ENCODE peak calls at places on chromosomes 12 and 14, in seven cellular contexts. One of them, this sample, is unnamed.

GRCh38 chr14:23727566-23728335 is 91.6 kb downstream of the DHRS2 start:
- DNase-seq in IMR-90: peak; percentile 26
- DNase-seq in transverse colon: no peak
- DNase-seq in A549: peak; percentile 66
- DNase-seq in lower leg skin: no peak
- DNase-seq in heart left ventricle: no peak
- DNase-seq in right lobe of liver: no peak
- DNase-seq in this sample: peak; percentile 56

GRCh38 chr12:8045952-8046944 is 13.7 kb downstream of the FOXJ2 start:
- DNase-seq in IMR-90: peak; percentile 87
- DNase-seq in transverse colon: peak; percentile 79
- DNase-seq in A549: peak; percentile 84
- DNase-seq in lower leg skin: peak; percentile 69
- DNase-seq in heart left ventricle: peak; percentile 60
- DNase-seq in right lobe of liver: peak; percentile 74
- DNase-seq in this sample: peak; percentile 89

GRCh38 chr12:3199551-3200031 is 122.4 kb downstream of the TSPAN9 start:
- DNase-seq in IMR-90: peak; percentile 59
- DNase-seq in transverse colon: no peak
- DNase-seq in A549: peak; percentile 25
- DNase-seq in lower leg skin: no peak
- DNase-seq in heart left ventricle: peak; percentile 58
- DNase-seq in right lobe of liver: no peak
- DNase-seq in this sample: no peak

GRCh38 chr12:75585309-75585708 is 73.9 kb upstream of the KRR1 start:
- DNase-seq in IMR-90: peak; percentile 92
- DNase-seq in transverse colon: no peak
- DNase-seq in A549: peak; percentile 39
- DNase-seq in lower leg skin: no peak
- DNase-seq in heart left ventricle: no peak
- DNase-seq in right lobe of liver: no peak
- DNase-seq in this sample: no peak

GRCh38 chr12:84508325-84508861 is 404.2 kb downstream of the SLC6A15 start:
- DNase-seq in IMR-90: peak; percentile 75
- DNase-seq in transverse colon: no peak
- DNase-seq in A549: peak; percentile 60
- DNase-seq in lower leg skin: no peak
- DNase-seq in heart left ventricle: no peak
- DNase-seq in right lobe of liver: no peak
- DNase-seq in this sample: no peak

GRCh38 chr14:93891756-93892504 is 35.2 kb upstream of the FAM181A start:
- DNase-seq in IMR-90: no peak
- DNase-seq in transverse colon: no peak
- DNase-seq in A549: no peak
- DNase-seq in lower leg skin: no peak
- DNase-seq in heart left ventricle: no peak
- DNase-seq in right lobe of liver: no peak
- DNase-seq in this sample: no peak

GRCh38 chr12:113099364-113099763 is 36.2 kb downstream of the RASAL1 start:
- DNase-seq in IMR-90: no peak
- DNase-seq in transverse colon: no peak
- DNase-seq in A549: no peak
- DNase-seq in lower leg skin: no peak
- DNase-seq in heart left ventricle: no peak
- DNase-seq in right lobe of liver: no peak
- DNase-seq in this sample: no peak

GRCh38 chr12:26102954-26103353 is 21.9 kb downstream of the BHLHE41 start:
- DNase-seq in IMR-90: no peak
- DNase-seq in transverse colon: no peak
- DNase-seq in A549: no peak
- DNase-seq in lower leg skin: no peak
- DNase-seq in heart left ventricle: no peak
- DNase-seq in right lobe of liver: no peak
- DNase-seq in this sample: no peak

GRCh38 chr14:32623300-32624093 is 294.4 kb downstream of the AKAP6 start:
- DNase-seq in IMR-90: peak; percentile 19
- DNase-seq in transverse colon: no peak
- DNase-seq in A549: no peak
- DNase-seq in lower leg skin: no peak
- DNase-seq in heart left ventricle: no peak
- DNase-seq in right lobe of liver: no peak
- DNase-seq in this sample: no peak

GRCh38 chr14:100589760-100590469 is 2.7 kb upstream of the BEGAIN start:
- DNase-seq in IMR-90: no peak
- DNase-seq in transverse colon: no peak
- DNase-seq in A549: no peak
- DNase-seq in lower leg skin: no peak
- DNase-seq in heart left ventricle: no peak
- DNase-seq in right lobe of liver: peak; percentile 12
- DNase-seq in this sample: no peak

GRCh38 chr12:63308701-63309100 is 157.7 kb upstream of the AVPR1A start:
- DNase-seq in IMR-90: no peak
- DNase-seq in transverse colon: no peak
- DNase-seq in A549: no peak
- DNase-seq in lower leg skin: no peak
- DNase-seq in heart left ventricle: peak; percentile 25
- DNase-seq in right lobe of liver: no peak
- DNase-seq in this sample: no peak

GRCh38 chr14:63737582-63738006 is 9.7 kb upstream of the SGPP1 start:
- DNase-seq in IMR-90: no peak
- DNase-seq in transverse colon: no peak
- DNase-seq in A549: no peak
- DNase-seq in lower leg skin: no peak
- DNase-seq in heart left ventricle: no peak
- DNase-seq in right lobe of liver: no peak
- DNase-seq in this sample: no peak

GRCh38 chr12:28167981-28168485 is 22.2 kb upstream of the CCDC91 start:
- DNase-seq in IMR-90: no peak
- DNase-seq in transverse colon: no peak
- DNase-seq in A549: no peak
- DNase-seq in lower leg skin: no peak
- DNase-seq in heart left ventricle: no peak
- DNase-seq in right lobe of liver: no peak
- DNase-seq in this sample: no peak

GRCh38 chr14:21796912-21797311 is 123.3 kb upstream of the OR4E1 start:
- DNase-seq in IMR-90: peak; percentile 1
- DNase-seq in transverse colon: no peak
- DNase-seq in A549: no peak
- DNase-seq in lower leg skin: no peak
- DNase-seq in heart left ventricle: no peak
- DNase-seq in right lobe of liver: no peak
- DNase-seq in this sample: peak; percentile 61

GRCh38 chr12:124518051-124518932 is 49.1 kb downstream of the NCOR2 start:
- DNase-seq in IMR-90: peak; percentile 99
- DNase-seq in transverse colon: peak; percentile 97
- DNase-seq in A549: peak; percentile 98
- DNase-seq in lower leg skin: peak; percentile 99
- DNase-seq in heart left ventricle: peak; percentile 97
- DNase-seq in right lobe of liver: peak; percentile 97
- DNase-seq in this sample: peak; percentile 30

GRCh38 chr12:68001486-68002466 is 12.5 kb downstream of the IFNG-AS1 start:
- DNase-seq in IMR-90: peak; percentile 6
- DNase-seq in transverse colon: no peak
- DNase-seq in A549: peak; percentile 33
- DNase-seq in lower leg skin: no peak
- DNase-seq in heart left ventricle: no peak
- DNase-seq in right lobe of liver: no peak
- DNase-seq in this sample: no peak

GRCh38 chr12:39352470-39352869 is 90.5 kb downstream of the KIF21A start:
- DNase-seq in IMR-90: no peak
- DNase-seq in transverse colon: no peak
- DNase-seq in A549: no peak
- DNase-seq in lower leg skin: no peak
- DNase-seq in heart left ventricle: no peak
- DNase-seq in right lobe of liver: no peak
- DNase-seq in this sample: no peak

DNA sequence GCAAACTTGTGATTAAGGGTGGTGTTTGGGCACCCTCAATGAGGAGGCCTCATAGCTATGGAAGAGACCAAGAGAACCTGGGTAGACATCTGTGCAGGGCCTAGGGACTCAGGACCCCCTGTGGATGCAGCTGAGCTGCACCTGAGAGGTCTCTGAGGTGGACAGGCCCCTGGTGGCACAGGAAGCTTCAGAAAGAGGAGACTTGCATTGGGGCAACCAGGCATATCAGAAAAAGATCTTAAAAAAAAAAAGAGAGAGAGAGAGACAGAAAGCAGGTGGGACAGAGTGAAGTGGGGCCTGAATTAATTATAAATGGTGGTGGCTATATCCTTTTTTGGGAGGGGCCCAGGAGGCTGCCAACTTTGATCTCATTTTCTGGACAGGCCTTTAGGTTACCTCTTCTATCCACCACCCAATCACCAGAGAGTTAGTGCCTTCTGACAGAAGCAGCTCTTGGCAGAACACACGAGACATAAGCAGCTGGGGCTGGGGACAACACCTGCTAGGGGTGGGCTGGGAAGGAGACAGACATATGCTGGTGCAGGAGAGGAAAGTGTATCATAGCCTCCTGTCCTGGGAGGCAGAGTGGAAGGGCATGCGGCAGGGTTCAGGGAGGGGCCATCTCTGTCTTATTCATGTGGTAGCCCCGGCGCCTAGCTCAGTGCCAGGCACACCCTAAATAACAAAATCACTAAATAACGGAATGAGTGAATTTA is 46.6 kb upstream of the ATP23 start:
- DNase-seq in IMR-90: no peak
- DNase-seq in transverse colon: no peak
- DNase-seq in A549: no peak
- DNase-seq in lower leg skin: no peak
- DNase-seq in heart left ventricle: no peak
- DNase-seq in right lobe of liver: no peak
- DNase-seq in this sample: no peak
- TF ChIP-seq POLR2A in IMR-90: no peak
- TF ChIP-seq POLR2A in transverse colon: no peak
- TF ChIP-seq POLR2A in A549: no peak
- TF ChIP-seq POLR2A in lower leg skin: no peak
- TF ChIP-seq POLR2A in heart left ventricle: no peak
- TF ChIP-seq POLR2A in right lobe of liver: no peak
- TF ChIP-seq POLR2A in this sample: no peak

DNA sequence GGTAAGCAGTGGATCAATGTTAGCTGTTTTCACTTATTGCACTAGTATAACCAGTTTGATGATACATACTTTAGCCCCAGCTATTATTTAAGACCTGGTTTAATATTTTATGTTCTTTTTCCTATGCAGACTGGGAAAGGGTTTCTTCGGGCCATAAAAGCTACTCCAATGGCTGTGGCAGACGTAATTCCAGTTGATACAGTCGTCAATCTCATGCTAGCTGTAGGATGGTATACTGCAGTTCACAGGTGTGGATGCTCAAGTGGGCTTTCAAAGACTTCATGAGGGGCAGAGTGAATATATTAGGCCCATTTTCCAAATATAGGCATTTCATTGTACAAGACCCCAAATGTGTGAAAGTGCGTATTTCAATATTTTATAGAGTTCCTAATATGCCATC is 70.1 kb downstream of the ERGIC2 start:
- DNase-seq in IMR-90: no peak
- DNase-seq in transverse colon: no peak
- DNase-seq in A549: no peak
- DNase-seq in lower leg skin: no peak
- DNase-seq in heart left ventricle: no peak
- DNase-seq in right lobe of liver: no peak
- DNase-seq in this sample: no peak
- TF ChIP-seq POLR2A in IMR-90: no peak
- TF ChIP-seq POLR2A in transverse colon: no peak
- TF ChIP-seq POLR2A in A549: no peak
- TF ChIP-seq POLR2A in lower leg skin: no peak
- TF ChIP-seq POLR2A in heart left ventricle: no peak
- TF ChIP-seq POLR2A in right lobe of liver: no peak
- TF ChIP-seq POLR2A in this sample: no peak

GRCh38 chr12:130872179-130873096 is 572 bp downstream of the RAN start:
- DNase-seq in IMR-90: no peak
- DNase-seq in transverse colon: peak; percentile 37
- DNase-seq in A549: peak; percentile 46
- DNase-seq in lower leg skin: no peak
- DNase-seq in heart left ventricle: peak; percentile 39
- DNase-seq in right lobe of liver: peak; percentile 60
- DNase-seq in this sample: peak; percentile 76

GRCh38 chr12:130873106-130873795 is 1.4 kb downstream of the RAN start:
- DNase-seq in IMR-90: no peak
- DNase-seq in transverse colon: no peak
- DNase-seq in A549: no peak
- DNase-seq in lower leg skin: no peak
- DNase-seq in heart left ventricle: no peak
- DNase-seq in right lobe of liver: no peak
- DNase-seq in this sample: peak; percentile 48

GRCh38 chr12:130874696-130875095 is 2.8 kb downstream of the RAN start:
- DNase-seq in IMR-90: no peak
- DNase-seq in transverse colon: no peak
- DNase-seq in A549: no peak
- DNase-seq in lower leg skin: no peak
- DNase-seq in heart left ventricle: no peak
- DNase-seq in right lobe of liver: no peak
- DNase-seq in this sample: no peak

GRCh38 chr12:130875193-130875592 is 3.3 kb downstream of the RAN start:
- DNase-seq in IMR-90: no peak
- DNase-seq in transverse colon: no peak
- DNase-seq in A549: no peak
- DNase-seq in lower leg skin: no peak
- DNase-seq in heart left ventricle: no peak
- DNase-seq in right lobe of liver: no peak
- DNase-seq in this sample: no peak

GRCh38 chr12:130873825-130874224 is 2.0 kb downstream of the RAN start:
- DNase-seq in IMR-90: no peak
- DNase-seq in transverse colon: no peak
- DNase-seq in A549: no peak
- DNase-seq in lower leg skin: no peak
- DNase-seq in heart left ventricle: no peak
- DNase-seq in right lobe of liver: no peak
- DNase-seq in this sample: peak; percentile 41
- TF ChIP-seq POLR2A in IMR-90: no peak
- TF ChIP-seq POLR2A in transverse colon: no peak
- TF ChIP-seq POLR2A in A549: no peak
- TF ChIP-seq POLR2A in lower leg skin: no peak
- TF ChIP-seq POLR2A in heart left ventricle: no peak
- TF ChIP-seq POLR2A in right lobe of liver: no peak
- TF ChIP-seq POLR2A in this sample: no peak

DNA sequence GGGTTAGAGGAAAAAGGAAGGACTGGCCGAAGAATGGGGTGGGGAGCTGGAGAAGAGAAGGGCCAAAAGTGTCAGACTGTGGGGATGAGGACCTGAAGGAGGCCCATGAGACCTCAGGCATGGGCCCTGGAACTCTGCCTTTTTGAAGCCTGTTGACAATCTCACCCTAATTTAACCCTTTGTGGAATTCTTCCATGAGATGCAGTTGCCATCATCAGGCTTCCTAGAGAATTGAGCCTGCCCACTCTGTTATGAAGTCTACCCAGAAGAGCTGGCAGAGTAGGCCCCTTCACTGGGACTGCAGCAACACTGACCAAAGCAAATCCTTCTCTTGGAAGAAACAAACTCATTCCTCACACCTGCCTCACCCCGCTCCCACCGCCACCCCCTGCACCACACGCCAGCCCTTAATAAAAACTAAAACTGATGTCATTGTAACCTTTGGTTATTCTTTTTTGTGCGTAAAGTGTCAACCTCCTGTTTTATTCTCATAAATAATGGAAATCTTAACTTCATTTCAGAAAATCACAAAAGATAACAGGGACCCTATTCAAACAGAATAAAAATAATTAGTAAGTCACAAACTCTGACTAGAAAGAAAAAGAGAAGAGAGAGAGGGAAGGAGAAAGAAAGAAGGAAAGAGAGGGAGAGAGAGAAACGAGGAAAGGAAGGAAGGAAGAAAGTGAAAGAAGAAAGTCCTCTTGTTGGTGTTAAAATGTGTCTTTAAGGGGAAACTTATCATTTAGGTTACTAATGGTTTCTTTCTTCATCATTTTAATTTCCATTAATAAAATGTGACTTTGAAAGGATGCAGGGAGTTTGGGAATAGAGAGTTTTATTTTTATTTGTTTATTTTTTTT is 61.3 kb downstream of the CRADD start:
- DNase-seq in IMR-90: no peak
- DNase-seq in transverse colon: no peak
- DNase-seq in A549: no peak
- DNase-seq in lower leg skin: no peak
- DNase-seq in heart left ventricle: peak; percentile 35
- DNase-seq in right lobe of liver: no peak
- DNase-seq in this sample: no peak
- TF ChIP-seq POLR2A in IMR-90: no peak
- TF ChIP-seq POLR2A in transverse colon: no peak
- TF ChIP-seq POLR2A in A549: no peak
- TF ChIP-seq POLR2A in lower leg skin: no peak
- TF ChIP-seq POLR2A in heart left ventricle: no peak
- TF ChIP-seq POLR2A in right lobe of liver: no peak
- TF ChIP-seq POLR2A in this sample: no peak